ENCODE peak calls at places on chromosomes 6 and 20, in nine cellular contexts. V, A, Y, F, O, R, H, I and L are unnamed samples.

GRCh38 chr6:797479-798077 is 104.6 kb upstream of the EXOC2 start:
- DNase-seq in R (peak; percentile 33), F (peak; percentile 90), I (no peak), H (peak; percentile 67), Y (peak; percentile 52), V (no peak), A (peak; percentile 59), O (no peak), L (peak; percentile 56)

GRCh38 chr6:34035704-34036356 is 110.1 kb downstream of the GRM4 start:
- DNase-seq in A (no peak), F (no peak), V (no peak), R (no peak), H (no peak), I (no peak), Y (no peak), O (no peak), L (no peak)

GRCh38 chr6:98384766-98385165 is 449.6 kb upstream of the POU3F2 start:
- DNase-seq in V (no peak), O (no peak), Y (no peak), A (no peak), R (no peak), H (no peak), F (no peak), I (no peak), L (no peak)

GRCh38 chr20:4052554-4052953 is 37.2 kb upstream of the RNF24 start:
- DNase-seq in R (no peak), F (no peak), Y (no peak), A (no peak), I (no peak), V (no peak), O (no peak), H (no peak), L (no peak)

GRCh38 chr6:25302677-25303128 is 23.5 kb downstream of the CARMIL1 start:
- DNase-seq in O (no peak), H (peak; percentile 76), Y (no peak), R (no peak), A (no peak), I (no peak), F (no peak), V (no peak), L (no peak)

GRCh38 chr6:33673847-33674246 is 37.7 kb downstream of the UQCC2 start:
- DNase-seq in V (no peak), I (no peak), R (no peak), F (no peak), O (no peak), Y (no peak), H (no peak), A (no peak), L (no peak)

GRCh38 chr6:74249658-74250057 is 553.7 kb downstream of the CD109 start:
- DNase-seq in O (no peak), R (no peak), Y (no peak), A (no peak), I (no peak), V (no peak), H (peak; percentile 96), F (no peak), L (no peak)

GRCh38 chr6:24766685-24767462 is 7.9 kb upstream of the GMNN start:
- DNase-seq in H (peak; percentile 49), Y (no peak), A (no peak), R (no peak), O (no peak), I (no peak), V (no peak), F (no peak), L (no peak)

GRCh38 chr6:89724981-89725380 is 86.4 kb upstream of the LYRM2 start:
- DNase-seq in F (no peak), I (no peak), R (no peak), Y (no peak), V (no peak), H (no peak), O (no peak), A (no peak), L (no peak)

GRCh38 chr6:1100269-1100668 is 211.6 kb upstream of the FOXQ1 start:
- DNase-seq in V (no peak), F (no peak), I (no peak), H (no peak), A (no peak), Y (no peak), O (no peak), R (no peak), L (no peak)

GRCh38 chr20:1866834-1867233 is 28.4 kb upstream of the SIRPA start:
- DNase-seq in R (no peak), Y (no peak), F (no peak), I (no peak), A (no peak), H (no peak), O (no peak), V (no peak), L (no peak)

GRCh38 chr20:22601361-22602141 is 17.2 kb upstream of the FOXA2 start:
- DNase-seq in I (no peak), V (no peak), Y (peak; percentile 34), A (no peak), R (no peak), F (no peak), H (no peak), O (no peak), L (no peak)

GRCh38 chr6:158640519-158640918 is 4.0 kb downstream of the DYNLT1 start:
- DNase-seq in O (no peak), R (no peak), A (no peak), I (no peak), V (no peak), H (no peak), F (no peak), Y (peak; percentile 23), L (no peak)

GRCh38 chr6:159691133-159691962 is 1.7 kb downstream of the SOD2 start:
- DNase-seq in F (no peak), R (peak; percentile 56), O (no peak), V (no peak), H (peak; percentile 92), A (peak; percentile 48), I (no peak), Y (no peak), L (no peak)

GRCh38 chr6:674956-675355 is 18.0 kb downstream of the EXOC2 start:
- DNase-seq in H (no peak), A (no peak), Y (no peak), V (no peak), F (no peak), O (no peak), I (no peak), R (no peak), L (no peak)

GRCh38 chr20:23368316-23369110 is 6.5 kb downstream of the GZF1 start:
- DNase-seq in Y (no peak), F (no peak), H (peak; percentile 64), V (no peak), R (no peak), A (no peak), O (no peak), I (no peak), L (no peak)

GRCh38 chr20:54132612-54133433 is 41.0 kb downstream of the CYP24A1 start:
- DNase-seq in V (no peak), F (no peak), O (no peak), A (peak; percentile 66), I (no peak), R (no peak), Y (no peak), H (peak; percentile 98), L (peak; percentile 14)

GRCh38 chr20:23361108-23361650 is 803 bp upstream of the GZF1 start:
- DNase-seq in Y (no peak), V (no peak), R (no peak), A (no peak), O (no peak), F (no peak), H (peak; percentile 24), I (no peak), L (no peak)

GRCh38 chr20:50759678-50760077 is 28.3 kb downstream of the PARD6B start:
- DNase-seq in O (no peak), F (peak; percentile 8), R (no peak), H (no peak), V (no peak), I (no peak), Y (no peak), A (no peak), L (no peak)

GRCh38 chr6:12507641-12508040 is 208.9 kb upstream of the PHACTR1 start:
- DNase-seq in O (no peak), A (no peak), V (no peak), Y (no peak), R (no peak), I (no peak), F (no peak), H (no peak), L (no peak)

GRCh38 chr6:134909701-134910595 is 40.0 kb downstream of the ALDH8A1 start:
- DNase-seq in O (no peak), Y (no peak), V (no peak), H (no peak), A (no peak), F (no peak), R (no peak), I (no peak), L (no peak)

GRCh38 chr6:75166236-75166635 is 39.6 kb downstream of the COL12A1 start:
- DNase-seq in I (no peak), O (no peak), V (no peak), Y (no peak), A (no peak), F (no peak), R (no peak), H (no peak), L (no peak)

GRCh38 chr6:152078804-152079203 is 271.3 kb downstream of the ESR1 start:
- DNase-seq in O (no peak), Y (no peak), V (no peak), I (no peak), H (no peak), A (no peak), F (no peak), R (no peak), L (no peak)
- TF ChIP-seq CTCF in O (no peak), Y (no peak), V (no peak), I (no peak), H (no peak), A (no peak), F (no peak), R (no peak), L (no peak)

DNA sequence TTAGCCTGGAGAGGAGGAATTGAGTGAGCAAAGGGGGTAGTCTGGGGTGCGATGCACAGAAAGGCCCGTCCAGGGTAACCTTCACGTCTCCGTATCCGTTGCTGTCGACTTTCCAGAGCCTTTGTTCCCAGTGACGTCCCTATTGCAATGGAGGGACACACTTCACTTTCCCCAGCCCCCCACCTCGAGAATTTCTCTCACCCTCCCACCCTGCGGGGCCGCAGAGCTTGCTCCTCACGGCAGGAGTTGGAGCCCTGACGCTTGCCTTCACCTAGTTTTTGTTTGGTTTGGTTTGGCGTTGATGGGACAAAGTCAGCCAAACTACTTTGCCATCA is 633 bp upstream of the MOXD1 start:
- DNase-seq in A (no peak), I (no peak), R (no peak), O (no peak), V (no peak), H (no peak), F (no peak), Y (no peak), L (no peak)
- H3K27me3 ChIP-seq in A (no peaks in the 10 kb centered on the region), I (peaks cover 25% of the 10 kb centered on the region), R (peaks cover 28% of the 10 kb centered on the region), O (peaks cover 16% of the 10 kb centered on the region), V (no peaks in the 10 kb centered on the region), H (peaks cover 4% of the 10 kb centered on the region), F (peaks cover 10% of the 10 kb centered on the region), Y (peaks cover 39% of the 10 kb centered on the region), L (no peaks in the 10 kb centered on the region)

GRCh38 chr6:3746119-3746691 is 5.3 kb downstream of the PXDC1 start:
- DNase-seq in Y (peak; percentile 25), A (no peak), V (no peak), R (no peak), O (peak; percentile 51), H (no peak), F (no peak), I (no peak), L (no peak)
- H3K4me1 ChIP-seq in Y (peaks cover 85% of the 10 kb centered on the region), A (peaks cover 25% of the 10 kb centered on the region), V (peaks cover 100% of the 10 kb centered on the region), R (peaks cover 13% of the 10 kb centered on the region), O (peaks cover 85% of the 10 kb centered on the region), H (peaks cover 34% of the 10 kb centered on the region), F (peaks cover 88% of the 10 kb centered on the region), I (peaks cover 42% of the 10 kb centered on the region), L (peaks cover 61% of the 10 kb centered on the region)

GRCh38 chr6:4645713-4646356 is 130.4 kb upstream of the CDYL start:
- DNase-seq in R (peak; percentile 65), O (no peak), V (no peak), H (no peak), Y (no peak), I (no peak), F (peak; percentile 34), A (no peak), L (no peak)
- TF ChIP-seq CTCF in R (peak; percentile 38), O (no peak), V (no peak), H (peak; percentile 5), Y (no peak), I (no peak), F (no peak), A (no peak), L (no peak)